ENCODE peak calls at places on chromosomes 5 and 9, in seven cellular contexts. X is heart left ventricle, Y is testis, W is K562, S is adrenal gland, C is A549, O is lower leg skin. K is an unnamed sample.

GRCh38 chr5:159782197-159782994 is 133.9 kb upstream of the ADRA1B start:
- DNase-seq in C (no peak), S (no peak), Y (no peak), O (no peak), X (no peak), W (no peak), K (no peak)

GRCh38 chr9:108033976-108034964 is 544.7 kb upstream of the KLF4 start:
- DNase-seq in W (no peak), X (no peak), Y (peak; percentile 50), C (no peak), S (no peak), O (no peak), K (no peak)

GRCh38 chr9:127505396-127506116 is 54.2 kb downstream of the LRSAM1 start:
- DNase-seq in S (peak; percentile 75), C (peak; percentile 62), W (peak; percentile 55), O (no peak), Y (no peak), X (no peak), K (no peak)

GRCh38 chr5:156835905-156836304 is 14.2 kb upstream of the PPP1R2B start:
- DNase-seq in O (no peak), Y (no peak), X (no peak), W (peak; percentile 1), C (peak; percentile 11), S (no peak), K (no peak)

GRCh38 chr5:175728316-175728715 is 70.4 kb downstream of the HRH2 start:
- DNase-seq in S (no peak), X (no peak), C (no peak), W (no peak), O (peak; percentile 48), Y (no peak), K (no peak)

GRCh38 chr5:136734638-136735037 is 369.3 kb upstream of the TRPC7 start:
- DNase-seq in C (no peak), O (no peak), Y (no peak), W (no peak), X (no peak), S (no peak), K (no peak)

GRCh38 chr5:53173083-53173482 is 63.5 kb upstream of the MOCS2 start:
- DNase-seq in C (no peak), S (no peak), W (no peak), Y (no peak), X (no peak), O (no peak), K (peak; percentile 34)

GRCh38 chr5:151492729-151493128 is 45.3 kb downstream of the SLC36A1 start:
- DNase-seq in W (peak; percentile 19), X (no peak), Y (no peak), C (no peak), S (peak; percentile 57), O (no peak), K (no peak)

GRCh38 chr5:140114341-140115185 is 654 bp downstream of the PURA start:
- DNase-seq in C (peak; percentile 30), W (peak; percentile 65), X (peak; percentile 52), Y (peak; percentile 78), O (peak; percentile 94), S (peak; percentile 78), K (peak; percentile 70)

GRCh38 chr9:121947683-121948300 is 145.3 kb downstream of the TTLL11 start:
- DNase-seq in W (no peak), C (no peak), Y (no peak), S (no peak), O (no peak), X (no peak), K (no peak)

GRCh38 chr9:91060520-91061343 is 259.1 kb downstream of the SYK start:
- DNase-seq in S (peak; percentile 80), Y (peak; percentile 48), O (peak; percentile 91), W (no peak), X (peak; percentile 20), C (peak; percentile 80), K (peak; percentile 55)

GRCh38 chr9:68651280-68651893 is 53.7 kb upstream of the PIP5K1B start:
- DNase-seq in X (no peak), S (no peak), C (no peak), W (peak; percentile 14), O (no peak), Y (no peak), K (no peak)

GRCh38 chr5:138610468-138611294 is 35.5 kb upstream of the HSPA9 start:
- DNase-seq in O (no peak), C (peak; percentile 26), S (no peak), X (no peak), W (peak; percentile 16), Y (no peak), K (no peak)

GRCh38 chr5:71828641-71829040 is 109.6 kb downstream of the CARTPT start:
- DNase-seq in O (no peak), Y (no peak), S (no peak), C (no peak), W (no peak), X (no peak), K (no peak)

GRCh38 chr5:56585973-56586740 is 229.2 kb upstream of the MAP3K1 start:
- DNase-seq in C (no peak), W (peak; percentile 24), X (peak; percentile 72), Y (peak; percentile 83), S (peak; percentile 72), O (peak; percentile 87), K (no peak)

GRCh38 chr5:115820846-115821245 is 4.4 kb upstream of the CDO1 start:
- DNase-seq in W (no peak), S (no peak), X (no peak), C (no peak), O (no peak), Y (no peak), K (no peak)

GRCh38 chr5:74966151-74967050 is 86.0 kb downstream of the GCNT4 start:
- DNase-seq in C (no peak), O (no peak), Y (no peak), S (no peak), W (no peak), X (no peak), K (peak; percentile 71)

GRCh38 chr5:96699186-96699820 is 37.1 kb downstream of the CAST start:
- DNase-seq in W (no peak), S (no peak), Y (no peak), O (no peak), C (no peak), X (no peak), K (no peak)

GRCh38 chr9:130689572-130689936 is 4.0 kb upstream of the EXOSC2 start:
- DNase-seq in S (no peak), Y (no peak), O (no peak), W (no peak), X (no peak), C (no peak), K (no peak)

GRCh38 chr9:130692365-130692764 is 1.2 kb upstream of the EXOSC2 start:
- DNase-seq in C (no peak), Y (peak; percentile 43), S (no peak), W (no peak), X (no peak), O (no peak), K (no peak)

GRCh38 chr9:130687615-130688014 is 6.0 kb upstream of the EXOSC2 start:
- DNase-seq in S (no peak), X (no peak), W (no peak), O (no peak), Y (no peak), C (no peak), K (no peak)

GRCh38 chr9:130688070-130688469 is 5.5 kb upstream of the EXOSC2 start:
- DNase-seq in W (no peak), S (no peak), X (no peak), Y (no peak), O (no peak), C (no peak), K (no peak)

DNA sequence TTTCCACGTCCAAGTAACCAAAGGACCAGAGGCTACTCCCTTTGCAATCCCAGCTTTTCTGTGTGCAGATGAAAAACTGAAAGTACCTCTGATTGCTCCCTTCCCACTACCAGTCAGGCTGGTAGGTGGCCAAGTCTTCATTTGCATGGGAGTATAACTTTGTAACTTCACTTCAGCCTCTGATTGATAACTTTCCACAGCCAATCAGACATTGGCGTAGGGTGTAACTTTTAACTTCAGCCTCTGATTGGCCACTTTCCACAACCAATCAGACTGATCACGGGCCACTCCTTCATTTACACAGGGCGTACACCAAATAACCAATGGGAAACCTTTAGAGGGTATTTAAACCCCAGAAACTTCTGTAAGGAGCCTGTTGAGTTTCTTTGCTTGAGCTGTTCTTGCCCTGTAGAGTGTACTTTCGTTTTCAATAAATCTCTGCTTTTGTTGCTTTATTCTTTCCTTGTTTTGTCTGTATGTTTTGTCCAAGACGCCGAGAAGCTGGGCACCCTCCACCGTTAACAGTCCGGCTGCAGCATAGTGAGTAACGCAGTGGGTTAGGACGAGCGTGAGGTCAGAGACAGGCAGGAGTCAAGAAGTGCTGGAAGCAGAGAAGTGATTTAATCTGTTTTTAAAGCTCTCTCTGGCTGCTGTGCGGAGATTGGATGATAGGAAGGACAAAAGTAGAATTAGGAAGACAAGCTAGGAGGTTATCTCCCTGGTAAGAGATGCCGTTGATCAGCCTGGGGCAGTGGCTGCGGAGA is 3.5 kb upstream of the EXOSC2 start:
- DNase-seq in S (peak; percentile 92), O (no peak), W (peak; percentile 92), C (peak; percentile 93), X (peak; percentile 75), Y (peak; percentile 95), K (peak; percentile 87)
- TF ChIP-seq POLR2A in S (peak; percentile 72), O (no peak), W (peak; percentile 86), C (peak; percentile 38), X (no peak), Y (no peak), K (no peak)

GRCh38 chr5:14581891-14582796 is 552 bp downstream of the OTULINL start:
- DNase-seq in S (peak; percentile 32), O (peak; percentile 92), Y (peak; percentile 55), X (peak; percentile 42), C (peak; percentile 45), W (no peak), K (peak; percentile 74)
- TF ChIP-seq POLR2A in S (peak; percentile 9), O (no peak), Y (no peak), X (no peak), C (no peak), W (no peak), K (no peak)

DNA sequence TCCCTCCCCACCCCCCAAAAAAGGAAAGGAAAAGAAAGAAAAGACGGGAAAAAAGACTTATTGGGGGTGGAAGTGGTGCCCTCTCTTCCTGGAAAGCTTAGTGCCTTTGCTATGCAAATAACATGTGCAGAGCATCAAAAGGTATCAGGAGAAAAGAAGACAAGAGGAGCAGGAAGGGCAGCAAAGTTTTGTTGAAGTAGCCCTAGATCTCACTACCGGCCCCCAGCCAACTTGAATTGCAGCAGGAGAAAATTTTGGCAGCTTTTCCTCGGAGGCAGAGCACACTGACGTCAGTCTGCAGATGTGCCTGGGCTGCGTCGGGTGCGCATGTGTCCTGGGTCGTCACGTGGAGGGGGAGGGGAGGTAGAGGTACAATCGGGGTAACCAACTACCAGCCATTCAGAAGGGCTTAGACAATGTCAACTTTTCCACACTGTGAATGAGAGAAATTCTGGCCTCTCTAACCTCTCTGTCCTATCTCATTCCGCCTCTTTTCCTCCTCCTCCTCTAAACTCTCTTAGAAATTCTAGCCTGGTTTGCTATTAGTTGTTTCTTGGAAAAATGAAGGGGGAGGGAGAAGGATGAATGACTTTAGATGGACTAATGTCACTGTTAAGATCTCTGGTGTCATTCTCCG is at the start of gene ADAMTS6:
- DNase-seq in W (peak; percentile 93), S (peak; percentile 94), C (peak; percentile 47), O (peak; percentile 96), X (peak; percentile 95), Y (peak; percentile 94), K (peak; percentile 74)
- TF ChIP-seq POLR2A in W (peak; percentile 59), S (peak; percentile 8), C (no peak), O (no peak), X (no peak), Y (peak; percentile 47), K (no peak)

DNA sequence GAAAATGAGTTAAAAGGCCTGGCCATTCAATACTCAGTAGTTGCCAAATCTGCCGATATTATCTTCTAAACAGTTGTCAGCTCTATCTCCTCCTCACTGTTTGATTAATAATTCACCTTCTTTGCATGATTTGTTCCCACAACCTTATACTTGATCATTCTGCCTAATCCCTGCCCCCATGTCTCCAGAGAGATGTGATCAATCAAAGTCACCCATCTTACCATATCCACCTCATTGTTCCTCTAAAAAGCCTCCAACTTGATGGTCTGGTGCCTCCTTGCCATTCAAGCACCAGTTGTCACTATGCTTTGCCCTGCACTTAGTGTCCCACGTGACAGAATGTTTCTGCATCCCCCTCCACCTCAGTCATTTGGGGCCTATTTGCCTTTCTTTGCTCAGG is 41.3 kb downstream of the KIAA1958 start:
- DNase-seq in Y (no peak), X (no peak), C (no peak), W (no peak), S (no peak), O (no peak), K (no peak)
- TF ChIP-seq POLR2A in Y (no peak), X (no peak), C (no peak), W (no peak), S (no peak), O (no peak), K (no peak)

K was measured in stomach.